ENCODE peak calls at places on chromosomes 12 and 14, in eight cellular contexts. R, J, S, Q, G, X, N and C are unnamed samples.

GRCh38 chr12:5402536-5402935 is 29.4 kb upstream of the NTF3 start:
- DNase-seq in R (no peak), J (no peak), S (no peak), Q (no peak), G (no peak), X (no peak), N (no peak), C (no peak)

GRCh38 chr14:35140718-35141581 is 18.6 kb downstream of the PRORP start:
- DNase-seq in R (no peak), J (no peak), S (no peak), Q (peak; percentile 52), G (no peak), X (no peak), N (no peak), C (no peak)

GRCh38 chr12:125245601-125246345 is 180.5 kb downstream of the AACS start:
- DNase-seq in R (no peak), J (no peak), S (no peak), Q (no peak), G (no peak), X (no peak), N (no peak), C (no peak)

GRCh38 chr12:67410246-67410645 is 141.1 kb downstream of the CAND1 start:
- DNase-seq in R (no peak), J (no peak), S (no peak), Q (no peak), G (no peak), X (no peak), N (no peak), C (no peak)

GRCh38 chr14:52015411-52016030 is 26.2 kb downstream of the RTRAF start:
- DNase-seq in R (no peak), J (no peak), S (no peak), Q (peak; percentile 17), G (peak; percentile 6), X (no peak), N (peak; percentile 19), C (peak; percentile 27)

GRCh38 chr14:100825691-100826331 is at the start of gene MEG3:
- DNase-seq in R (peak; percentile 65), J (peak; percentile 37), S (peak; percentile 88), Q (peak; percentile 82), G (peak; percentile 17), X (peak; percentile 27), N (no peak), C (peak; percentile 5)

GRCh38 chr12:3262466-3262865 is 185.3 kb downstream of the TSPAN9 start:
- DNase-seq in R (no peak), J (no peak), S (no peak), Q (no peak), G (no peak), X (no peak), N (no peak), C (no peak)

GRCh38 chr12:102441077-102441596 is 39.2 kb downstream of the IGF1 start:
- DNase-seq in R (no peak), J (no peak), S (no peak), Q (peak; percentile 23), G (no peak), X (no peak), N (no peak), C (no peak)

GRCh38 chr12:112824166-112824565 is 32.6 kb downstream of the RPH3A start:
- DNase-seq in R (no peak), J (no peak), S (no peak), Q (no peak), G (no peak), X (no peak), N (no peak), C (no peak)

GRCh38 chr14:36518586-36519430 is 1.2 kb downstream of the NKX2-1 start:
- DNase-seq in R (no peak), J (no peak), S (no peak), Q (no peak), G (no peak), X (no peak), N (no peak), C (no peak)

GRCh38 chr14:69711065-69711464 is 55.9 kb upstream of the SRSF5 start:
- DNase-seq in R (peak; percentile 47), J (peak; percentile 41), S (peak; percentile 76), Q (peak; percentile 17), G (no peak), X (no peak), N (no peak), C (peak; percentile 34)

GRCh38 chr14:102833341-102833740 is 56.1 kb downstream of the TRAF3 start:
- DNase-seq in R (no peak), J (no peak), S (no peak), Q (no peak), G (no peak), X (no peak), N (no peak), C (no peak)

GRCh38 chr12:38921025-38921677 is 15.8 kb upstream of the CPNE8 start:
- DNase-seq in R (no peak), J (no peak), S (no peak), Q (no peak), G (peak; percentile 37), X (peak; percentile 61), N (peak; percentile 69), C (peak; percentile 59)

GRCh38 chr14:19873178-19873577 is 1.8 kb upstream of the OR4K2 start:
- DNase-seq in R (no peak), J (no peak), S (no peak), Q (no peak), G (no peak), X (no peak), N (no peak), C (no peak)

GRCh38 chr14:103232831-103233319 is 101.2 kb upstream of the EIF5 start:
- DNase-seq in R (no peak), J (no peak), S (no peak), Q (no peak), G (no peak), X (no peak), N (no peak), C (no peak)

GRCh38 chr14:95185033-95185432 is 27.7 kb upstream of the DICER1 start:
- DNase-seq in R (no peak), J (no peak), S (no peak), Q (no peak), G (no peak), X (no peak), N (no peak), C (no peak)

GRCh38 chr12:92675092-92675865 is 27.5 kb upstream of the PLEKHG7 start:
- DNase-seq in R (no peak), J (no peak), S (no peak), Q (peak; percentile 18), G (no peak), X (no peak), N (no peak), C (no peak)

GRCh38 chr14:41280745-41281144 is 325.9 kb upstream of the LRFN5 start:
- DNase-seq in R (no peak), J (no peak), S (no peak), Q (no peak), G (no peak), X (no peak), N (no peak), C (no peak)

DNA sequence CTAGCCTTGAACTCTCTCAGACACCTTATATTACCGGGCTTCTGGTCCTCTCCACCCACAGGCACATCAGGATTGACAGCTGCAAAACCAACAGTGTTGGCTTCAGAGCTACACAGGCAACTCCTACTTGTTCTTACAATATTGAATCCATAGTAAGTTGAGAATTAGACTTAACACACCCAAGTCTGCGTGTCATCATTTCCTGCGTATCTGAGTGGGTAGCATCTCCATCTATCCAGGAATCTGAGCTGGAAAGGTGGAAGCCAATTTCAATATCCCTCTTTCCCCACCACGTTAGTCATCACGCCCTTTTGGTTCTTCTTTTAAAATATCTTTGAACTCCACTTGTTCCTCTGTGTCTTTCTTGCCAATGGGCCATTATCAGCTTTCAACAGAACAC is 37.2 kb downstream of the NRXN3 start:
- DNase-seq in R (no peak), J (no peak), S (no peak), Q (no peak), G (no peak), X (no peak), N (no peak), C (no peak)
- H3K4me3 ChIP-seq in R (no peak overlapping the region), J (no peak overlapping the region), S (no peak overlapping the region), Q (no peak overlapping the region), G (no peak overlapping the region), X (no peak overlapping the region), N (no peak overlapping the region), C (no peak overlapping the region)

DNA sequence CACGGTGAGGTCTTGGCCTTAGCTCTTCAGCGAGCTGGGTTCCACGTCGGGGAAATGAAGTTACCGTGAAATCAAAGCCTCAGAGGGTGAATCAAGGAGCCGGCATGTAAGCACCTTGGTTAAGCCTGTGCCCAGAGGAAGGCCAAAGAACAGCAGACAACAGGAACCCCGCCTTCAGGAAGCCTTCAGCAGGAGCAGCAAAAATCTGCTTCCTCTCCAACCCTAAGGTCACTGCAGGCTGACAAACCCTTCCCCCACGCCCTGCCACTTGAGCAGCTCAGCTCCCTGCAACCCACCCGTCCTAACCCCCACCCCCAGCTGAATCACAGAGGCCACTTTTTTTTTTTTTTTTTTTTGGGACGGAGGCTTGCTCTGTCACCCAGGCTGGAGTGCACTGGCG is 72.9 kb upstream of the LTA4H start:
- DNase-seq in R (peak; percentile 57), J (peak; percentile 17), S (no peak), Q (no peak), G (no peak), X (no peak), N (no peak), C (peak; percentile 20)
- TF ChIP-seq POLR2A in R (no peak), J (no peak), S (no peak), Q (no peak), G (no peak), X (no peak), N (no peak), C (no peak)

DNA sequence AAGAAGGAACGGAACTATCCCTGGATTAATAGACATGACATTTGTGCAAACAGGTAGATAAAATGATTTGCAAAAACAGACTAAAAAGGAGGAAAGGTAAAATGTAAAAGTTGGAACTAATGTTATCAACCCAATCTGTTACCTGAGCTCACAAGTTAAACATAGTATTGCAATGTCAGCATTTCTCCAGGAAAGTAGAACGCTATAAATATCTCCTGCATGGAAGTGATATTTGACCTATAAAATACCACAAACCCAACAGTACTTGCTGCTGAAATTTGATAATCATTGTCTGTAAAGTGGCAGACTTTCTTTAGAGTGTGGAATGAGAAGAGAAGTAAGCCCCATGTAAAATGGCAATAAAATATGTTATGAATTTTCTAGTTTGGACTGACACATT is 1435.7 kb downstream of the LRFN5 start:
- DNase-seq in R (no peak), J (no peak), S (no peak), Q (no peak), G (no peak), X (no peak), N (no peak), C (no peak)
- H3K4me1 ChIP-seq in R (no peaks in the 10 kb centered on the region), J (peaks cover 16% of the 10 kb centered on the region), S (no peaks in the 10 kb centered on the region), Q (no peaks in the 10 kb centered on the region), G (no peaks in the 10 kb centered on the region), X (no peaks in the 10 kb centered on the region), N (no peaks in the 10 kb centered on the region), C (no peaks in the 10 kb centered on the region)

DNA sequence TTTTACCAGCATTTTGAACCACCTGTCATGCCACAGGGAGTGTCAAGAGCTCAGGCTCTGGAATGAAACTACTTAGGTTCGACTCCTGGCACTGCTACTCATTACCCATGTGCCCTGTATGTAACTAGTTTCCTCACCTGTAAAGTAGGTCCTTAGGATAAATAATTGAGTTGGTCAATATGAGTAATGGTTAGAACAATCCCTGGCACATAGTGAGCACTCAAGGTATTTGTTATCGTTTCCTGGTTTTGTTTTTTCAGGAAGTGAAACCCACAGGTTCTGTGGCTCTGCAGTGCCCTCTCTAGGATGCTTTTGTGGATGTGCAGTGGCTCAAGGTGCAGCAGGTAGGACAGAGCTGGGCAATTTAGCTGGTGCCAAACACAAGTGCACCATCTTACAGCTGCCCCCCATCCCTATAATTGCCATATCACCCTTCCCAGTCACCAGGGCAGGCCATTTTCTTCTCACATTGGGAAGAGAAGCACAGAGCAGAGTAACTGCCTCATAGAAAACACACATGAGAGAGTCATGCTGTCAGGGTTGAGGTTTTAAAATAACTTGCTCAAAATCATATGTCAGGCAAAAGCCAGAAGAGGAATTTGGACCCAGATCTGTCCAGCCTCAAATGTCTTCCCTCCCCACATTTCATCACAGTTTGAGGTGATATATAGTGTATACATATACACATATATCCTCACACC is 297.5 kb downstream of the RPAP3 start:
- DNase-seq in R (no peak), J (no peak), S (no peak), Q (no peak), G (peak; percentile 22), X (no peak), N (peak; percentile 19), C (no peak)
- H3K4me3 ChIP-seq in R (no peak overlapping the region), J (no peak overlapping the region), S (no peak overlapping the region), Q (no peak overlapping the region), G (no peak overlapping the region), X (no peak overlapping the region), N (no peak overlapping the region), C (no peak overlapping the region)